ENCODE peak calls at places on chromosome 17, in ten cellular contexts. Z is Calu3; N is mammary epithelial cell; H is transverse colon; J is activated CD8-positive, alpha-beta T cell treated with anti-CD3 and anti-CD28 coated beads for 36 hours; E is psoas muscle; K is choroid plexus epithelial cell; X is testis; C is lower leg skin; U is AG09309. B is an unnamed sample.

GRCh38 chr17:48162946-48163506 is 55.5 kb downstream of the SNX11 start:
- DNase-seq in Z (peak), N (peak), H (peak), J (no peak), E (no peak), K (peak), X (no peak), C (no peak), U (no peak), B (no peak)

GRCh38 chr17:8226536-8227237 is 16.3 kb upstream of the AURKB start:
- DNase-seq in Z (peak), N (peak), H (peak), J (peak), E (peak), K (peak), X (peak), C (peak), U (peak), B (peak)

GRCh38 chr17:5526821-5527598 is 40.6 kb downstream of the MIS12 start:
- DNase-seq in Z (peak), N (peak), H (peak), J (peak), E (peak), K (peak), X (no peak), C (peak), U (peak), B (no peak)

GRCh38 chr17:29178750-29179231 is 1.4 kb downstream of the MYO18A start:
- DNase-seq in Z (peak), N (peak), H (peak), J (peak), E (no peak), K (no peak), X (no peak), C (no peak), U (no peak), B (no peak)

GRCh38 chr17:251531-251930 is 70.1 kb upstream of the DOC2B start:
- DNase-seq in Z (no peak), N (no peak), H (peak), J (no peak), E (peak), K (no peak), X (no peak), C (no peak), U (no peak), B (no peak)

GRCh38 chr17:11909348-11909747 is 87.9 kb downstream of the ZNF18 start:
- DNase-seq in Z (no peak), N (no peak), H (no peak), J (no peak), E (no peak), K (no peak), X (no peak), C (no peak), U (no peak), B (no peak)

GRCh38 chr17:14845562-14846335 is 419.4 kb downstream of the PMP22 start:
- DNase-seq in Z (no peak), N (peak), H (no peak), J (no peak), E (no peak), K (peak), X (no peak), C (peak), U (peak), B (no peak)

GRCh38 chr17:9880582-9880999 is 24.5 kb downstream of the RCVRN start:
- DNase-seq in Z (peak), N (peak), H (no peak), J (no peak), E (no peak), K (peak), X (no peak), C (peak), U (no peak), B (no peak)

GRCh38 chr17:47934856-47935255 is 6.5 kb upstream of the PNPO start:
- DNase-seq in Z (no peak), N (peak), H (no peak), J (no peak), E (no peak), K (no peak), X (no peak), C (no peak), U (no peak), B (no peak)

GRCh38 chr17:81096741-81097133 is 61.8 kb downstream of the BAIAP2 start:
- DNase-seq in Z (no peak), N (no peak), H (no peak), J (peak), E (no peak), K (peak), X (no peak), C (no peak), U (no peak), B (no peak)

GRCh38 chr17:36629252-36629847 is 28.0 kb downstream of the MRM1 start:
- DNase-seq in Z (peak), N (peak), H (peak), J (peak), E (peak), K (peak), X (peak), C (peak), U (peak), B (peak)

GRCh38 chr17:43634681-43635125 is 27.0 kb downstream of the MEOX1 start:
- DNase-seq in Z (no peak), N (peak), H (no peak), J (no peak), E (no peak), K (peak), X (no peak), C (peak), U (no peak), B (no peak)

GRCh38 chr17:10360578-10360977 is 12.2 kb downstream of the MYH13 start:
- DNase-seq in Z (no peak), N (no peak), H (no peak), J (no peak), E (no peak), K (no peak), X (no peak), C (no peak), U (no peak), B (no peak)

GRCh38 chr17:81422776-81423697 is 27.8 kb downstream of the BAHCC1 start:
- DNase-seq in Z (peak), N (peak), H (peak), J (no peak), E (peak), K (peak), X (peak), C (peak), U (peak), B (peak)

GRCh38 chr17:61450641-61451537 is 1.3 kb upstream of the TBX4 start:
- DNase-seq in Z (no peak), N (no peak), H (no peak), J (no peak), E (no peak), K (no peak), X (no peak), C (no peak), U (no peak), B (peak)
- TF ChIP-seq CTCF in Z (no peak), N (no peak), H (no peak), J (no peak), E (no peak), K (no peak), X (no peak), C (no peak), U (no peak), B (no peak)

DNA sequence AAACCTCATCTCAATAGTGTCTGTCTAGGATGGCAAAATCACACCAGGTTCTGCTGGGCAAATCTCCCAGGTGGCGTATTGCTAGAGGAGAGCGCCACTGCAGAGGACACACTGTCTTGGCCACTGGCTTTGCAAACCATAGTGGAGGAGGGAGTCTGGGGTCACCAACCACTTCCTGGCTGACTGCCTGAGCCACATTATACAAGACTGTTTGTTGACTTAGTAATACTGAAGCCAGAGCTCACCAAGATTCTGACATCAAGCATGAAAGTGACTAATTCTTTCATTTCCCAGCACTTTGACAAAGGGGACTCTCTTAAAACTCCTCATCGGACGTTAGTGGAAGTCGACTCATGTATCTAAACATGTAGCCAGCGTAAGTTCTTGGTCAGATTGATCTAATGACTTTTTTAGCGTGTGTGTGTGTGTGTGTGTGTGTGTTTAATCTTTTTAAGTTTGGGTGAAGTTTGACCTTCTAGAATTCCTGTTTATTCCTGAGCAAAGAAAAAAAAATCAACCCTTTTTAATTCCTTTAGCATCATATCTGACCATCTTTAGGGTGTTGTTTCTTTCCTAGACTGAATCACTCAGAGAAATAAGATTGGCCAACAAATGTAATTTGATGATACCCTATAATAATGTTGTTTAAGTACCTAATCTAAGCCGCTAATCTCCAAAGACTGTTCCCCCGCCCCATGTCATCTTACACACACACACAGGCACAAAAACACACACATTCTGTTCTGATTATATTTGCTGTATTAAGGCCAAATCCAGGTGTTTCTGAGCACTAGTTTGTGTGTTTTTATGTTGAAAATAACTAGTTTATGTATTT is 13.8 kb downstream of the PITPNC1 start:
- DNase-seq in Z (peak), N (peak), H (peak), J (peak), E (no peak), K (peak), X (no peak), C (no peak), U (peak), B (no peak)
- TF ChIP-seq CTCF in Z (no peak), N (no peak), H (no peak), J (no peak), E (no peak), K (no peak), X (no peak), C (no peak), U (no peak), B (no peak)

DNA sequence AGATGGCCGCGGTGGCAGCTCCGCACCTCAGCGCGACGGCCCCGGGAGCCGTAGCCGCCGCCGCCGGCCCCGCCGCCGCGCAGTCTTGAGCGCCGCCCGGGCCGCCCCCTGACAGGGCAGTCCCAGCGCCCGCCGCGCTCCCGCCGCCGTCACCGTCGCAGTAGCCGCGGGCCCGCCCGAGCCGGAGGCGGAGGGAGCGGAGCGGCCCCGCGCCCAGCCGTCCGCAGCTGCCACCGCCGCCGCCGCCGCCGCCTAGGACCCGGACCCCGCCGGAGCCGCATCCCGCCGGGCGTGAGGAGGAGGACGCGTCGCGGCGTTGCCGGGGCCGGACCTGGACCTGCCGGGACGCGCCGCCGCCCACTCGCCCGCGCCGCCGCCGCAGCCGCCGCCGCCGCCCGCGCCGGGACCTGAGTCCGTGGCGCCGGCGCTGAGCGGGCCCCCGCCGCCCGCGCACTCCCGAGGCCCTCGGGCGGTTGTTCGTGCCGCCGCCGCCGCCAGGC is 263 bp downstream of the TNRC6C start:
- DNase-seq in Z (no peak), N (no peak), H (no peak), J (peak), E (no peak), K (no peak), X (no peak), C (no peak), U (no peak), B (no peak)
- TF ChIP-seq CTCF in Z (no peak), N (no peak), H (no peak), J (no peak), E (no peak), K (no peak), X (no peak), C (no peak), U (no peak), B (no peak)

DNA sequence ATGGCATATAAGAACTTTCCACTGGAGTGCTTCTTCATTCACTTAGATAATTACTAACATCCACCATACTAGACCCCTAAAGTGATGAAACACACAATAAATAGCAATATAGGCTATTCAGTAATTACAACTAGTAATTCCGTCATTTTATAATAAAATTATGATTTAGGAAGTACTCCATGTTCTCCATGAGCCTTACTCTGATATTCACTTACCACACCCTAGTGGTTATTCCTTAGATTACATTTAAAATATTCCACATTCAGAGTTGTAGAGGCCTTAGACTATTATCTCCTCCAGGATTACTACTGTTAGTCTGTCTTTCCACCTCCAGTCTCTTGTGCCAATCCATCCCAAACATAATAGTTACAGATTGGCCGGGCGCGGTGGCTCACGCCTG is 62.4 kb downstream of the STH start:
- DNase-seq in Z (no peak), N (peak), H (no peak), J (no peak), E (no peak), K (peak), X (no peak), C (no peak), U (no peak), B (no peak)
- TF ChIP-seq CTCF in Z (peak), N (peak), H (peak), J (peak), E (peak), K (peak), X (peak), C (no peak), U (peak), B (peak)

GRCh38 chr17:51860934-51861561 is 297.5 kb downstream of the CA10 start:
- DNase-seq in Z (peak), N (peak), H (peak), J (peak), E (no peak), K (peak), X (peak), C (no peak), U (no peak), B (no peak)
- TF ChIP-seq CTCF in Z (peak), N (peak), H (peak), J (peak), E (peak), K (peak), X (peak), C (no peak), U (no peak), B (peak)